ENCODE peak calls at places on chromosomes 4 and X, in five cellular contexts. M, A, V, U and K are unnamed samples.
A peak's percentile ranks its signal among the peaks of the same experiment; 100 is the strongest.

GRCh38 chr4:176300565-176300964 is 19.2 kb upstream of the SPCS3 start:
- DNase-seq in V (no peak), U (no peak), A (no peak), M (no peak), K (no peak)

GRCh38 chr4:158161561-158162354 is 11.1 kb downstream of the GASK1B start:
- DNase-seq in V (no peak), A (peak; percentile 45), M (no peak), U (peak; percentile 74), K (no peak)

GRCh38 chrX:149074429-149074828 is 430.7 kb downstream of the IDS start:
- DNase-seq in U (peak; percentile 70), A (peak; percentile 22), V (no peak), M (peak; percentile 1), K (peak; percentile 8)

GRCh38 chr4:106603471-106603870 is 234.9 kb upstream of the GIMD1 start:
- DNase-seq in U (no peak), V (no peak), M (no peak), A (no peak), K (no peak)

GRCh38 chr4:171875291-171875690 is 62.1 kb downstream of the GALNTL6 start:
- DNase-seq in U (no peak), V (no peak), A (no peak), M (no peak), K (no peak)

GRCh38 chr4:72690782-72691181 is 121.8 kb upstream of the ADAMTS3 start:
- DNase-seq in U (no peak), A (no peak), M (no peak), V (no peak), K (no peak)

GRCh38 chr4:150769235-150769634 is 187.3 kb downstream of the MAB21L2 start:
- DNase-seq in A (peak; percentile 78), V (no peak), M (no peak), U (peak; percentile 77), K (no peak)

GRCh38 chr4:8237256-8237989 is 32.1 kb upstream of the HTRA3 start:
- DNase-seq in A (no peak), M (no peak), U (no peak), V (no peak), K (no peak)

GRCh38 chrX:30831082-30831481 is 58.0 kb downstream of the TAB3 start:
- DNase-seq in M (no peak), U (no peak), V (no peak), A (no peak), K (peak; percentile 2)

GRCh38 chrX:119272882-119273806 is 37.1 kb downstream of the PGRMC1 start:
- DNase-seq in A (peak; percentile 50), V (peak; percentile 83), U (peak; percentile 46), M (peak; percentile 20), K (peak; percentile 59)

GRCh38 chr4:109118635-109119034 is 183.8 kb downstream of the COL25A1 start:
- DNase-seq in U (no peak), V (no peak), A (no peak), M (no peak), K (no peak)

GRCh38 chr4:10688022-10688421 is 3.5 kb upstream of the CLNK start:
- DNase-seq in U (no peak), A (no peak), V (no peak), M (no peak), K (peak; percentile 37)

GRCh38 chr4:579543-580175 is 3.6 kb upstream of the TMEM271 start:
- DNase-seq in A (no peak), U (no peak), V (no peak), M (no peak), K (no peak)

GRCh38 chr4:170306208-170306607 is 216.5 kb upstream of the AADAT start:
- DNase-seq in A (peak; percentile 26), V (no peak), M (no peak), U (no peak), K (no peak)

GRCh38 chr4:5368426-5368825 is 317.1 kb downstream of the STK32B start:
- DNase-seq in U (no peak), A (no peak), V (no peak), M (no peak), K (no peak)

GRCh38 chrX:120145295-120145925 is 13.0 kb upstream of the RHOXF2 start:
- DNase-seq in U (no peak), M (no peak), V (no peak), A (no peak), K (no peak)

GRCh38 chr4:26388671-26389070 is 67.9 kb downstream of the RBPJ start:
- DNase-seq in V (no peak), A (peak; percentile 42), U (peak; percentile 7), M (no peak), K (no peak)

GRCh38 chrX:17291141-17291900 is 83.7 kb upstream of the NHS start:
- DNase-seq in U (no peak), M (no peak), V (no peak), A (peak; percentile 6), K (no peak)

GRCh38 chrX:47191331-47191730 is 2.3 kb upstream of the UBA1 start:
- DNase-seq in U (no peak), V (peak; percentile 17), M (peak; percentile 56), A (peak; percentile 63), K (peak; percentile 43)

GRCh38 chr4:97317691-97318090 is 825.6 kb downstream of the STPG2 start:
- DNase-seq in M (no peak), A (no peak), U (no peak), V (no peak), K (no peak)

GRCh38 chr4:165612936-165613335 is 234.1 kb downstream of the CPE start:
- DNase-seq in U (no peak), V (peak; percentile 15), M (no peak), A (no peak), K (peak; percentile 6)

GRCh38 chr4:147094228-147094627 is 148.6 kb upstream of the TTC29 start:
- DNase-seq in M (no peak), V (peak; percentile 23), U (no peak), A (no peak), K (no peak)
- TF ChIP-seq CTCF in M (no peak), V (no peak), U (peak; percentile 19), A (peak; percentile 10), K (no peak)

GRCh38 chr4:38314663-38315062 is 349.3 kb upstream of the KLF3 start:
- DNase-seq in V (no peak), A (peak; percentile 95), U (no peak), M (no peak), K (no peak)
- TF ChIP-seq CTCF in V (no peak), A (no peak), U (no peak), M (no peak), K (no peak)

DNA sequence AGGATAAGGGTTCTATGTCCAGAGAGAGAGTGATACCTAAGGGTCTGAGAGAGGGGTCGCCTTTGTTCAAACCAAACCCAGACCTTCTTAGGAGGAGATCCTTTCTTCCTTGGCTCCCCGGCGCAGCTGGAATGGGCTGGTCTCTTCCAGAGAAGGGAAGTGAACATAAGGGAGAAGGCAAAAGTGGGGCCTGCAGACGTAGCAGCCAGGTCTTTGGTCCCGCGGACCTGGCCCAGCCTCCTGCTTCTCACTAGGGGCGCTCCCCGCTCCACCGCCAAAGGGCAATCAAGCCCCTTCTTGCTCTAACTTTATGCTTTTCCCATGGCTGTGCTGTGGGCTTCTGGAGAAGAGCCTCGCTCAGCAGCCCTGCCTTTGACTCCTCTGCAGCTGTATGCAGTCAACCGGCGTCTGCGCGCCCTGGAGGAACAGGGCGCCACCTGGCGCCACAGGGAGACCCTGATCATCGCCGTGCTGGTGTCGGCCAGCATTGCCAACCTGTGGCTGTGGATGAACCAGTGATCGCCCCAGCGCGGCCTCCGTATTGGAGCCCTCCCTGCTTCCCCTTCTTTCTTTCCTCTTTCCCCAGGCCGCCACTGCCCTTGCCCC is 6.5 kb downstream of the FATE1 start:
- DNase-seq in V (peak; percentile 71), A (peak; percentile 1), U (peak; percentile 32), M (peak; percentile 18), K (no peak)
- TF ChIP-seq CTCF in V (no peak), A (peak; percentile 48), U (peak; percentile 63), M (peak; percentile 68), K (peak; percentile 18)

GRCh38 chrX:101206471-101206870 is 13.1 kb upstream of the DRP2 start:
- DNase-seq in V (no peak), M (no peak), U (peak; percentile 51), A (peak; percentile 46), K (peak; percentile 26)
- TF ChIP-seq CTCF in V (no peak), M (peak; percentile 50), U (peak; percentile 64), A (peak; percentile 28), K (no peak)